ENCODE peak calls at places on chromosome 12, in seven cellular contexts. M is breast epithelium, L is sigmoid colon, V is OCI-LY7, S is body of pancreas, R is AG04450, P is A549. B is an unnamed sample.
A peak's percentile ranks its signal among the peaks of the same experiment; 100 is the strongest.

GRCh38 chr12:113351089-113351488 is 7.3 kb upstream of the PLBD2 start:
- DNase-seq in M (no peak), L (no peak), V (no peak), S (no peak), R (no peak), P (no peak), B (no peak)

GRCh38 chr12:6945613-6946012 is 1.8 kb downstream of the C12orf57 start:
- DNase-seq in M (no peak), L (no peak), V (peak; percentile 49), S (no peak), R (no peak), P (no peak), B (no peak)

GRCh38 chr12:81255456-81255855 is 177.6 kb downstream of the ACSS3 start:
- DNase-seq in M (no peak), L (no peak), V (no peak), S (no peak), R (no peak), P (no peak), B (no peak)

GRCh38 chr12:63955831-63956685 is 111.6 kb downstream of the SRGAP1 start:
- DNase-seq in M (no peak), L (peak; percentile 83), V (no peak), S (peak; percentile 56), R (no peak), P (peak; percentile 17), B (no peak)

GRCh38 chr12:123049398-123050250 is 69.1 kb downstream of the ARL6IP4 start:
- DNase-seq in M (no peak), L (no peak), V (no peak), S (no peak), R (no peak), P (no peak), B (no peak)

GRCh38 chr12:81257952-81258551 is 180.2 kb downstream of the ACSS3 start:
- DNase-seq in M (no peak), L (no peak), V (peak; percentile 24), S (no peak), R (peak; percentile 8), P (peak; percentile 51), B (no peak)

GRCh38 chr12:70444903-70445302 is 78.8 kb downstream of the KCNMB4 start:
- DNase-seq in M (no peak), L (no peak), V (no peak), S (no peak), R (no peak), P (no peak), B (no peak)

GRCh38 chr12:31900271-31900670 is 58.9 kb upstream of the RESF1 start:
- DNase-seq in M (no peak), L (no peak), V (no peak), S (no peak), R (no peak), P (no peak), B (no peak)

GRCh38 chr12:85466906-85467305 is 186.9 kb downstream of the ALX1 start:
- DNase-seq in M (no peak), L (no peak), V (no peak), S (no peak), R (no peak), P (no peak), B (no peak)

DNA sequence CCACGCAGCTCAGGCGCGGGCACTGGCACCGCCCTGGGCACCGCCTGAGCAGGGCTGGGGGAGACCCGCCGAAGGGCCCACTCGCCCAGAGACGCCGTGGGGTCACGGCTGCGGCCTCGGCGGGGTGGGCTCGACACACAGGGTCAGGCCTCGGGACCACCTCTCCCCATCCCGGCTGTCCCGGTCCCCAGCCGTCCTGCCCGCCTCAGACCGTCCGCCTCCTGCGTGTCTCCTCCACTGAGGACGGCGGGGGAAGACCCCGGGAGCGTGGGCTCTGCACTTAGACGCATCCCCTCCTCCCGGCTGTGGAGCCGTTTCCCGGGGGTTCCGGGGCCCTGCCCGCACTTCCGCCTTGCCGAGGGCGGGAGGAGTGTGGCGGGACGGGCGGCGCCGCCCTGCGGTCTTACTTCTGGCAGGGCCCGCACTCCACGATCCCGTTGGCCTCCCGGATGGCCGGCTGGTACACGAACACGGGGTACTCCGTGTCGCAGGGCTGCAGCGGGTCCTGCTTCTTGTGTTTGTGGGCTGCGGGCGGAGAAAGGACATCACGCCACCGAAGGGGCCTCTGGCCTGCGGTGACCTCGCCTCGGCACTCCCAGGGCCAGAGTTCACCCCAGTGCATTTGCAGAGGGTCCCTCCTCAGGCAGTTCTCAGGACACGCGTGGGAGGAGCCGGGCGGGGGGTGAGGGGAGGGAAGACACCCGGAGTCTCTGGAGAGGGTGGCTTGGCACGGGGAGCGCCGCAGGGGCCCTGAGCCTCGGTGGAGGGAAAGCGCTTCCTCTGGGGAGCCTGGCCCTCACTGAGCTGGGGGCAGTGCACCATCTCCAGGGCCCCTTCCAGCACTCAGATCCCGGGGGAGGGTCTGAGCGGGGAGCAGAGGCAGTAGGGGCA is 23.1 kb upstream of the LRTM2 start:
- DNase-seq in M (no peak), L (peak; percentile 82), V (no peak), S (peak; percentile 41), R (no peak), P (no peak), B (peak; percentile 79)
- H3K4me3 ChIP-seq in M (peak overlapping the region; percentile 60), L (peak overlapping the region; percentile 60), V (peak overlapping the region; percentile 66), S (peak overlapping the region; percentile 3), R (peak overlapping the region; percentile 46), P (peak overlapping the region; percentile 54), B (peak overlapping the region; percentile 80)

GRCh38 chr12:24881724-24882371 is 67.1 kb downstream of the BCAT1 start:
- DNase-seq in M (no peak), L (no peak), V (no peak), S (no peak), R (no peak), P (no peak), B (no peak)

GRCh38 chr12:24881227-24881626 is 67.7 kb downstream of the BCAT1 start:
- DNase-seq in M (no peak), L (no peak), V (no peak), S (no peak), R (no peak), P (no peak), B (no peak)

GRCh38 chr12:24884911-24885310 is 64.0 kb downstream of the BCAT1 start:
- DNase-seq in M (no peak), L (no peak), V (no peak), S (no peak), R (no peak), P (no peak), B (no peak)

GRCh38 chr12:24879644-24880043 is 69.3 kb downstream of the BCAT1 start:
- DNase-seq in M (no peak), L (no peak), V (no peak), S (no peak), R (no peak), P (no peak), B (no peak)

DNA sequence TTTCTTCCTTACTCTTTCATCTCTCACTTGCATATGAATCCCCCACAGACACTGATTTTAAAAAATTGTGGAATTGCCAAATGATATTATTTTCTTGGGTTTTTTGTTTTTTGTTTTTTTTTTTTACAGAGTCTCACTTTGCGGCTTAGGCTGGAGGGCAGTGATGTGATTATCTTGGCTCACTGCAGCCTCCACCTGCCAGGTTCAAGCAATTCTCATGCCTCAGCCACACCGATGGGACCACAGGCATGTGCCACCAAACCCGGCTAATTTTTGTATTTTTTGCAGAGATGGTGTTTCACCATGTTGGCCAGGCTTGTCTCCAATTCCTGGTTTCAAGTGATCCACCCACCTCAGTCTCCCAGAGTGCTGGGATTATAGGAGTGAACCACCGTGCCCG is 68.2 kb downstream of the BCAT1 start:
- DNase-seq in M (no peak), L (no peak), V (no peak), S (peak; percentile 48), R (no peak), P (no peak), B (no peak)
- H3K27ac ChIP-seq in M (no peak overlapping the region), L (no peak overlapping the region), V (no peak overlapping the region), S (peak overlapping the region; percentile 79), R (no peak overlapping the region), P (no peak overlapping the region), B (no peak overlapping the region)

GRCh38 chr12:15789215-15790171 is at the start of gene EPS8:
- DNase-seq in M (peak; percentile 93), L (peak; percentile 96), V (peak; percentile 62), S (peak; percentile 94), R (peak; percentile 81), P (peak; percentile 91), B (peak; percentile 84)
- TF ChIP-seq CTCF in M (no peak), L (no peak), V (no peak), S (no peak), R (no peak), P (no peak), B (no peak)

GRCh38 chr12:50538178-50538577 is 33.4 kb downstream of the DIP2B start:
- DNase-seq in M (no peak), L (no peak), V (no peak), S (no peak), R (no peak), P (no peak), B (no peak)
- H3K4me3 ChIP-seq in M (no peak overlapping the region), L (no peak overlapping the region), V (no peak overlapping the region), S (no peak overlapping the region), R (no peak overlapping the region), P (no peak overlapping the region), B (no peak overlapping the region)

GRCh38 chr12:76763746-76764675 is at the start of gene ZDHHC17:
- DNase-seq in M (peak; percentile 86), L (peak; percentile 97), V (peak; percentile 91), S (peak; percentile 93), R (peak; percentile 75), P (peak; percentile 96), B (peak; percentile 89)

GRCh38 chr12:76764856-76765255 is 941 bp downstream of the ZDHHC17 start:
- DNase-seq in M (no peak), L (no peak), V (peak; percentile 14), S (no peak), R (no peak), P (no peak), B (no peak)

GRCh38 chr12:76768566-76768965 is 4.7 kb downstream of the ZDHHC17 start:
- DNase-seq in M (no peak), L (no peak), V (no peak), S (no peak), R (no peak), P (no peak), B (no peak)

GRCh38 chr12:76765598-76765997 is 1.7 kb downstream of the ZDHHC17 start:
- DNase-seq in M (no peak), L (no peak), V (no peak), S (no peak), R (no peak), P (no peak), B (no peak)

GRCh38 chr12:76766161-76766560 is 2.2 kb downstream of the ZDHHC17 start:
- DNase-seq in M (no peak), L (no peak), V (no peak), S (no peak), R (no peak), P (no peak), B (no peak)
- H3K27ac ChIP-seq in M (no peak overlapping the region), L (peak overlapping the region; percentile 98), V (no peak overlapping the region), S (no peak overlapping the region), R (no peak overlapping the region), P (no peak overlapping the region), B (no peak overlapping the region)

GRCh38 chr12:5648692-5649338 is 216.9 kb downstream of the NTF3 start:
- DNase-seq in M (no peak), L (no peak), V (peak; percentile 44), S (no peak), R (peak; percentile 3), P (peak; percentile 35), B (no peak)
- TF ChIP-seq CTCF in M (peak; percentile 39), L (peak; percentile 16), V (peak; percentile 73), S (no peak), R (peak; percentile 65), P (peak; percentile 32), B (no peak)

DNA sequence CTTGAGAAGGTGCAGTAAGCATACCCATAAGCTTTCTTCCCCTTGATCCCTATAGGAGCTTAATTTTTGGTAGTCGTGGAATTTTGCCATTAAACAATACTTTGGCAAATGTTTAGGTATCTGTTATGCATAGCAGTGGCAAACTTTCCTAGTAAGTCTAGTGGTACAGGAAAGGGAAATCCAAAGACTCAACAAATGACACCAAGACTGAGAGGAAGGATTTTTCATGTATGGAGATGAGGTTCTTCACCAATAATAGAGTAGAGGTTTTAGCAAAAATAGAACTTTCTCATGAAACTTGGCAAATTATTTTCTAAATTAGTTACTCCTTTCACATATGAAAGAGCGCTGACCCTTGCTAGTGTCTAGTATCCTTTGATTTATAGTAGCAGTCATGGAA is 2.8 kb downstream of the EID3 start:
- DNase-seq in M (no peak), L (no peak), V (no peak), S (no peak), R (no peak), P (no peak), B (no peak)
- H3K4me3 ChIP-seq in M (no peak overlapping the region), L (no peak overlapping the region), V (no peak overlapping the region), S (no peak overlapping the region), R (no peak overlapping the region), P (peak overlapping the region; percentile 68), B (no peak overlapping the region)